ENCODE peak calls at places on chromosomes 4 and X, in nine cellular contexts. A, P, Z, D, R, M, T, J and I are unnamed samples.

GRCh38 chr4:37641352-37641751 is 44.8 kb downstream of the RELL1 start:
- DNase-seq in P (no peak), M (no peak), J (no peak), T (no peak), A (no peak), Z (no peak), R (no peak), D (no peak), I (no peak)

GRCh38 chrX:32644476-32644875 is 566.9 kb downstream of the DMD start:
- DNase-seq in Z (no peak), J (no peak), P (no peak), A (no peak), M (no peak), D (no peak), R (no peak), T (no peak), I (no peak)

GRCh38 chrX:140432328-140433025 is 72.4 kb downstream of the SOX3 start:
- DNase-seq in D (no peak), A (no peak), T (no peak), M (no peak), R (peak; percentile 1), J (no peak), P (no peak), Z (peak; percentile 12), I (no peak)

GRCh38 chr4:57132746-57133142 is 22.6 kb upstream of the IGFBP7 start:
- DNase-seq in A (no peak), M (no peak), P (no peak), R (no peak), D (no peak), J (no peak), T (no peak), Z (no peak), I (no peak)

GRCh38 chr4:90118547-90119211 is 8.5 kb upstream of the CCSER1 start:
- DNase-seq in D (no peak), M (no peak), A (no peak), P (no peak), T (no peak), J (no peak), Z (no peak), R (no peak), I (no peak)

GRCh38 chrX:10158279-10158939 is 1.6 kb downstream of the CLCN4 start:
- DNase-seq in R (no peak), T (peak; percentile 84), A (peak; percentile 82), M (no peak), D (no peak), J (peak; percentile 13), Z (no peak), P (no peak), I (no peak)

GRCh38 chr4:74056114-74056857 is 17.8 kb upstream of the CXCL3 start:
- DNase-seq in T (no peak), A (no peak), J (no peak), P (no peak), M (no peak), R (peak; percentile 37), Z (no peak), D (no peak), I (peak; percentile 51)

GRCh38 chr4:126046081-126046614 is 731.4 kb downstream of the FAT4 start:
- DNase-seq in M (no peak), D (no peak), Z (no peak), A (no peak), J (no peak), P (no peak), T (no peak), R (no peak), I (peak; percentile 54)

GRCh38 chr4:146275370-146275769 is 61.0 kb downstream of the REELD1 start:
- DNase-seq in A (no peak), T (no peak), Z (no peak), J (no peak), D (no peak), M (no peak), R (no peak), P (no peak), I (no peak)

GRCh38 chr4:28973591-28974350 is 1746.4 kb upstream of the PCDH7 start:
- DNase-seq in Z (no peak), A (no peak), M (no peak), T (no peak), R (no peak), D (no peak), P (peak; percentile 2), J (no peak), I (no peak)

GRCh38 chr4:176814770-176815169 is 22.0 kb upstream of the VEGFC start:
- DNase-seq in P (no peak), A (no peak), T (no peak), M (no peak), J (no peak), Z (no peak), D (no peak), R (peak; percentile 67), I (no peak)

GRCh38 chr4:120227568-120227967 is 160.9 kb upstream of the MAD2L1 start:
- DNase-seq in A (no peak), Z (no peak), J (no peak), R (no peak), M (no peak), P (no peak), T (no peak), D (no peak), I (no peak)

GRCh38 chr4:169070895-169071218 is 60.8 kb upstream of the CBR4 start:
- DNase-seq in M (no peak), T (no peak), R (peak; percentile 66), A (no peak), P (no peak), D (no peak), Z (no peak), J (no peak), I (peak; percentile 65)

GRCh38 chrX:20906571-20906970 is 467.6 kb upstream of the CNKSR2 start:
- DNase-seq in A (no peak), R (no peak), T (no peak), J (no peak), D (no peak), Z (no peak), M (no peak), P (no peak), I (no peak)

GRCh38 chr4:4249876-4250275 is 1.9 kb upstream of the TMEM128 start:
- DNase-seq in J (no peak), A (no peak), P (no peak), R (no peak), Z (no peak), M (no peak), D (no peak), T (no peak), I (peak; percentile 76)

GRCh38 chr4:87375719-87376291 is 15.2 kb downstream of the HSD17B11 start:
- DNase-seq in P (peak; percentile 76), T (no peak), J (no peak), D (no peak), M (no peak), A (no peak), R (peak; percentile 93), Z (peak; percentile 49), I (peak; percentile 47)

GRCh38 chr4:24042094-24042493 is 152.2 kb upstream of the PPARGC1A start:
- DNase-seq in J (no peak), T (no peak), Z (no peak), D (no peak), A (no peak), M (peak; percentile 29), P (peak; percentile 86), R (peak; percentile 83), I (no peak)

GRCh38 chr4:56466910-56467283 is 520 bp upstream of the SRP72 start:
- DNase-seq in J (no peak), A (no peak), R (no peak), T (no peak), P (no peak), D (no peak), Z (no peak), M (no peak), I (no peak)

GRCh38 chrX:153944140-153944799 is at the start of gene RENBP:
- DNase-seq in M (no peak), D (no peak), P (no peak), J (peak; percentile 59), T (peak; percentile 64), A (peak; percentile 91), R (no peak), Z (no peak), I (no peak)

GRCh38 chr4:157043131-157043530 is 32.8 kb upstream of the GLRB start:
- DNase-seq in A (no peak), J (no peak), R (peak; percentile 42), Z (no peak), M (peak; percentile 43), P (peak; percentile 6), T (no peak), D (no peak), I (peak; percentile 26)

GRCh38 chrX:97860206-97860605 is 976.5 kb downstream of the RPA4 start:
- DNase-seq in R (no peak), M (no peak), P (peak; percentile 29), J (no peak), D (no peak), Z (no peak), T (no peak), A (no peak), I (peak; percentile 28)

GRCh38 chr4:169404959-169405358 is 134.2 kb upstream of the SH3RF1 start:
- DNase-seq in Z (no peak), R (peak; percentile 79), D (no peak), A (no peak), T (no peak), J (no peak), P (no peak), M (no peak), I (no peak)

GRCh38 chr4:105140684-105141490 is 5.8 kb upstream of the TET2 start:
- DNase-seq in D (no peak), P (no peak), R (peak; percentile 43), J (peak; percentile 59), Z (peak; percentile 44), M (no peak), T (no peak), A (no peak), I (no peak)

GRCh38 chrX:104039689-104040505 is at the start of gene H2BW2:
- DNase-seq in T (no peak), J (no peak), R (no peak), M (no peak), D (no peak), Z (no peak), P (no peak), A (no peak), I (no peak)

GRCh38 chrX:17375631-17376380 is 806 bp downstream of the NHS start:
- DNase-seq in T (peak; percentile 47), R (peak; percentile 12), P (no peak), M (no peak), D (no peak), J (no peak), Z (no peak), A (peak; percentile 62), I (no peak)

GRCh38 chr4:142473218-142473959 is 372.7 kb downstream of the INPP4B start:
- DNase-seq in M (no peak), A (no peak), D (no peak), R (no peak), P (no peak), T (peak; percentile 12), J (no peak), Z (no peak), I (no peak)

GRCh38 chrX:121871122-121871521 is 823.7 kb downstream of the GLUD2 start:
- DNase-seq in J (no peak), Z (no peak), T (no peak), D (no peak), A (no peak), P (no peak), M (no peak), R (no peak), I (no peak)

GRCh38 chrX:143240658-143241057 is 214.9 kb downstream of the SPANXN4 start:
- DNase-seq in T (no peak), R (no peak), M (no peak), J (no peak), D (no peak), P (no peak), Z (no peak), A (no peak), I (no peak)

GRCh38 chr4:128256539-128256938 is 31.1 kb downstream of the PGRMC2 start:
- DNase-seq in J (no peak), D (no peak), P (no peak), A (no peak), T (no peak), Z (no peak), M (no peak), R (no peak), I (no peak)

GRCh38 chrX:139560221-139560620 is 29.7 kb downstream of the F9 start:
- DNase-seq in R (peak; percentile 0), T (no peak), M (no peak), Z (no peak), P (no peak), D (no peak), J (no peak), A (no peak), I (no peak)

GRCh38 chrX:47619486-47620302 is at the start of gene SYN1:
- DNase-seq in A (peak; percentile 92), P (peak; percentile 42), Z (peak; percentile 78), D (peak; percentile 82), J (peak; percentile 79), T (peak; percentile 86), R (peak; percentile 88), M (no peak), I (peak; percentile 81)